ENCODE peak calls at places on chromosomes 3 and 15, in seven cellular contexts. Z is Panc1, Q is H1, B is transverse colon, D is HCT116, E is sigmoid colon, G is HepG2. R is an unnamed sample. For H3K9me3, the result is how much of the 10 kb centered on the place peaks cover.

GRCh38 chr3:12556243-12556722 is 604 bp upstream of the MKRN2 start:
- DNase-seq in Z (no peak), Q (no peak), B (no peak), D (no peak), E (no peak), G (no peak), R (no peak)

GRCh38 chr3:171115667-171116066 is 89.1 kb upstream of the SLC2A2 start:
- DNase-seq in Z (no peak), Q (no peak), B (no peak), D (no peak), E (no peak), G (no peak), R (no peak)

GRCh38 chr15:70528270-70528706 is 235.1 kb downstream of the UACA start:
- DNase-seq in Z (no peak), Q (peak), B (peak), D (peak), E (no peak), G (peak), R (no peak)

GRCh38 chr3:123781571-123782275 is 102.4 kb downstream of the MYLK start:
- DNase-seq in Z (no peak), Q (no peak), B (no peak), D (no peak), E (no peak), G (no peak), R (no peak)

GRCh38 chr3:186544281-186544680 is at the start of gene CRYGS:
- DNase-seq in Z (no peak), Q (no peak), B (no peak), D (no peak), E (no peak), G (no peak), R (no peak)

GRCh38 chr3:21752749-21753347 is 1.8 kb upstream of the ZNF385D start:
- DNase-seq in Z (no peak), Q (no peak), B (no peak), D (no peak), E (no peak), G (peak), R (no peak)

GRCh38 chr3:152359385-152360248 is 90.9 kb downstream of the MBNL1 start:
- DNase-seq in Z (no peak), Q (no peak), B (no peak), D (no peak), E (no peak), G (no peak), R (no peak)

GRCh38 chr15:64502537-64502936 is 42.2 kb downstream of the ZNF609 start:
- DNase-seq in Z (no peak), Q (no peak), B (no peak), D (no peak), E (no peak), G (no peak), R (no peak)

GRCh38 chr3:35544976-35545375 is 94.3 kb upstream of the ARPP21 start:
- DNase-seq in Z (no peak), Q (no peak), B (no peak), D (no peak), E (no peak), G (no peak), R (no peak)

GRCh38 chr15:95822946-95823345 is 507.6 kb upstream of the NR2F2 start:
- DNase-seq in Z (no peak), Q (no peak), B (no peak), D (no peak), E (no peak), G (no peak), R (no peak)

GRCh38 chr15:50137330-50137761 is 18.3 kb upstream of the ATP8B4 start:
- DNase-seq in Z (peak), Q (no peak), B (no peak), D (peak), E (no peak), G (no peak), R (no peak)

GRCh38 chr15:52251144-52251860 is 44.3 kb downstream of the MYO5C start:
- DNase-seq in Z (no peak), Q (no peak), B (no peak), D (no peak), E (no peak), G (peak), R (no peak)

GRCh38 chr3:182523836-182524235 is 269.5 kb upstream of the ATP11B start:
- DNase-seq in Z (no peak), Q (no peak), B (no peak), D (no peak), E (no peak), G (no peak), R (no peak)

GRCh38 chr3:119690043-119690656 is 12.7 kb upstream of the CFAP91 start:
- DNase-seq in Z (no peak), Q (no peak), B (no peak), D (no peak), E (no peak), G (peak), R (no peak)

GRCh38 chr3:148077318-148077923 is 620.3 kb upstream of the AGTR1 start:
- DNase-seq in Z (no peak), Q (no peak), B (no peak), D (peak), E (no peak), G (peak), R (no peak)

GRCh38 chr3:131543714-131544113 is 40.9 kb upstream of the MRPL3 start:
- DNase-seq in Z (peak), Q (no peak), B (peak), D (peak), E (peak), G (no peak), R (peak)

GRCh38 chr15:93088200-93088980 is 621 bp downstream of the RGMA start:
- DNase-seq in Z (no peak), Q (peak), B (no peak), D (no peak), E (peak), G (no peak), R (no peak)
- H3K27ac ChIP-seq in Z (no peak), Q (no peak), B (peak), D (no peak), E (peak), G (no peak), R (peak)

GRCh38 chr3:34449305-34449704 is 650.9 kb downstream of the PDCD6IP start:
- DNase-seq in Z (no peak), Q (no peak), B (no peak), D (no peak), E (no peak), G (no peak), R (no peak)
- H3K9me3 ChIP-seq in Z (under half), Q (under half), B (under half), D (under half), E (under half), G (half or more), R (under half)

GRCh38 chr3:83765971-83766370 is 1192.8 kb upstream of the CADM2 start:
- DNase-seq in Z (no peak), Q (no peak), B (no peak), D (no peak), E (no peak), G (no peak), R (no peak)
- TF ChIP-seq POLR2AphosphoS5 in Z (no peak), Q (no peak), B (no peak), D (no peak), E (no peak), G (no peak), R (no peak)

GRCh38 chr3:59103552-59103951 is 53.7 kb upstream of the CFAP20DC start:
- DNase-seq in Z (no peak), Q (no peak), B (no peak), D (no peak), E (no peak), G (no peak), R (no peak)

GRCh38 chr3:59101091-59101738 is 51.4 kb upstream of the CFAP20DC start:
- DNase-seq in Z (no peak), Q (no peak), B (no peak), D (no peak), E (no peak), G (no peak), R (no peak)

GRCh38 chr3:59108091-59108815 is 58.4 kb upstream of the CFAP20DC start:
- DNase-seq in Z (peak), Q (no peak), B (no peak), D (no peak), E (no peak), G (no peak), R (no peak)

DNA sequence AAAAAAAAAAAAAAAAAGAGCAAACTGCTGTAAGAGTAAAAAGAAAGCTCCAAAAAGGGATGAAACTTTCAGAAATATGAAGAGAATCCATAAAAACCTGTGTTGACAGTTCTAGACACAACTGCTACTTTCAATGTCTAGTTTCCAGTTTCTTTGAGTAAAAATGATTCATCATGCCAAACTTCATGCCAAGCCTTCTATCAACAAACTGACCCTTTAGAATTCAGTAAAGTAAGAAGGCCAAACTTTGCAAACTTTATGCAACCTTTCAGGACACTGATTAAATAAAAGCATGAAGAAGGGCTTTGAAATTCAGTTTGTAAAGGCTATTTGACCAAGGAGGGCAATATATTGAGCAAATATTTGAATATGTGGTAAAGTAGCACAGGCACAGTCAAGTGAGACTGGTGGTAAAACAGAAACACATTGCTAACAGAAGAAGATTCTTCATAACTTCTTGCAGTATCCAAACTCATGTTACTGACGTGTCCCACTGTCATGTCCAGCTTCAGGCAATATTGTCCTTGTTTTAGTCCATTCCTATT is 56.3 kb upstream of the CFAP20DC start:
- DNase-seq in Z (no peak), Q (no peak), B (no peak), D (no peak), E (no peak), G (peak), R (no peak)
- H3K27ac ChIP-seq in Z (no peak), Q (no peak), B (no peak), D (no peak), E (no peak), G (no peak), R (no peak)

GRCh38 chr15:25057574-25057973 is 102.8 kb downstream of the SNRPN start:
- DNase-seq in Z (no peak), Q (no peak), B (no peak), D (no peak), E (no peak), G (no peak), R (peak)
- H3K9me3 ChIP-seq in Z (half or more), Q (half or more), B (half or more), D (half or more), E (half or more), G (half or more), R (half or more)

GRCh38 chr3:40971191-40972168 is 227.8 kb upstream of the CTNNB1 start:
- DNase-seq in Z (peak), Q (no peak), B (peak), D (peak), E (peak), G (peak), R (no peak)
- TF ChIP-seq POLR2AphosphoS5 in Z (no peak), Q (no peak), B (peak), D (peak), E (peak), G (no peak), R (peak)

R was measured in breast epithelium.